ENCODE peak calls at places on chromosomes 4 and X, in four cellular contexts. One of them, this sample, is unnamed.
A peak's percentile ranks its signal among the peaks of the same experiment; 100 is the strongest.

GRCh38 chr4:74474345-74475099 is 29.6 kb downstream of the AREG start:
- DNase-seq in sigmoid colon: no peak
- DNase-seq in tibial nerve: no peak
- DNase-seq in retinal pigment epithelial cell: peak; percentile 12
- DNase-seq in this sample: peak; percentile 52

GRCh38 chr4:14184767-14185166 is 557.2 kb upstream of the BOD1L1 start:
- DNase-seq in retinal pigment epithelial cell: no peak
- DNase-seq in tibial nerve: no peak
- DNase-seq in sigmoid colon: no peak
- DNase-seq in this sample: no peak

GRCh38 chr4:23788460-23788859 is 101.4 kb downstream of the PPARGC1A start:
- DNase-seq in sigmoid colon: no peak
- DNase-seq in retinal pigment epithelial cell: peak; percentile 95
- DNase-seq in tibial nerve: no peak
- DNase-seq in this sample: no peak

GRCh38 chr4:62791386-62791785 is 1591.3 kb downstream of the ADGRL3 start:
- DNase-seq in sigmoid colon: no peak
- DNase-seq in tibial nerve: no peak
- DNase-seq in retinal pigment epithelial cell: no peak
- DNase-seq in this sample: no peak

GRCh38 chr4:135718019-135718418 is 1516.4 kb upstream of the PABPC4L start:
- DNase-seq in sigmoid colon: no peak
- DNase-seq in retinal pigment epithelial cell: peak; percentile 9
- DNase-seq in tibial nerve: no peak
- DNase-seq in this sample: peak; percentile 41

GRCh38 chr4:174324725-174325124 is 41.0 kb downstream of the CEP44 start:
- DNase-seq in sigmoid colon: no peak
- DNase-seq in retinal pigment epithelial cell: no peak
- DNase-seq in tibial nerve: no peak
- DNase-seq in this sample: peak; percentile 61

GRCh38 chr4:6944311-6945051 is 34.9 kb downstream of the TBC1D14 start:
- DNase-seq in tibial nerve: no peak
- DNase-seq in retinal pigment epithelial cell: no peak
- DNase-seq in sigmoid colon: no peak
- DNase-seq in this sample: no peak

GRCh38 chrX:4706961-4707360 is 993.5 kb upstream of the PRKX start:
- DNase-seq in retinal pigment epithelial cell: no peak
- DNase-seq in tibial nerve: no peak
- DNase-seq in sigmoid colon: no peak
- DNase-seq in this sample: no peak

GRCh38 chr4:4861592-4862551 is 2.4 kb downstream of the MSX1 start:
- DNase-seq in retinal pigment epithelial cell: no peak
- DNase-seq in tibial nerve: no peak
- DNase-seq in sigmoid colon: no peak
- DNase-seq in this sample: no peak

GRCh38 chrX:45596190-45596808 is 395.6 kb upstream of the DIPK2B start:
- DNase-seq in tibial nerve: no peak
- DNase-seq in retinal pigment epithelial cell: no peak
- DNase-seq in sigmoid colon: no peak
- DNase-seq in this sample: peak; percentile 45

GRCh38 chrX:34656842-34657780 is at the start of gene TMEM47:
- DNase-seq in sigmoid colon: peak; percentile 86
- DNase-seq in retinal pigment epithelial cell: no peak
- DNase-seq in tibial nerve: peak; percentile 30
- DNase-seq in this sample: peak; percentile 66

GRCh38 chr4:168318266-168318895 is at the start of gene DDX60:
- DNase-seq in tibial nerve: peak; percentile 26
- DNase-seq in sigmoid colon: peak; percentile 85
- DNase-seq in retinal pigment epithelial cell: no peak
- DNase-seq in this sample: peak; percentile 86

GRCh38 chrX:114800719-114801118 is 216.7 kb downstream of the IL13RA2 start:
- DNase-seq in sigmoid colon: no peak
- DNase-seq in retinal pigment epithelial cell: peak; percentile 7
- DNase-seq in tibial nerve: no peak
- DNase-seq in this sample: peak; percentile 78

DNA sequence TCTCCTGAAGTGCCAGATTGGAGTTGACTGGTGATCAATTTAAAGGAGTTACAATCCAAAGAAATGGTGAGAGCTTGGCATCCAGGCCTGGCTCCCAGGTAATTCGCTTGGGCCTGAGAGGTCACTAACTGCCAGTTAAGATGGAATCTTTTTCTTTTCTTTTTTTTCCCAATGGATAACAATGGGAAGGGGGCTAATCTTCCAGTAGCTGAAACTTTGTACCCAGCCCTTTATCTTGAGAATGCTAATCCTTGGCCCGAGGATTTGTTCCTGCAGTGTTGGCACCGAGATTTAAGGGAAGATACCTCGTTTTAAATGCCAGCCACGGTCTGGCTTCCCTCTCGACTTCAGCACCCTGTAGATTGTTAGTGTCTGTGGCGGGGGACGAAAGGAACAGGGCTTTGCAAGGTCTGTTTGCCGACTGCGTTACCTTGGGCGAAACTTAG is 13.4 kb upstream of the PITX2 start:
- DNase-seq in tibial nerve: no peak
- DNase-seq in sigmoid colon: no peak
- DNase-seq in retinal pigment epithelial cell: no peak
- DNase-seq in this sample: no peak
- H3K4me3 ChIP-seq in tibial nerve: peak overlapping the region; percentile 38
- H3K4me3 ChIP-seq in sigmoid colon: peak overlapping the region; percentile 30
- H3K4me3 ChIP-seq in retinal pigment epithelial cell: peak overlapping the region; percentile 46
- H3K4me3 ChIP-seq in this sample: no peak overlapping the region

GRCh38 chr4:77430847-77431246 is 174.8 kb upstream of the CXCL13 start:
- DNase-seq in sigmoid colon: no peak
- DNase-seq in tibial nerve: no peak
- DNase-seq in retinal pigment epithelial cell: no peak
- DNase-seq in this sample: no peak
- TF ChIP-seq CTCF in sigmoid colon: no peak
- TF ChIP-seq CTCF in tibial nerve: no peak
- TF ChIP-seq CTCF in retinal pigment epithelial cell: peak; percentile 16
- TF ChIP-seq CTCF in this sample: no peak

DNA sequence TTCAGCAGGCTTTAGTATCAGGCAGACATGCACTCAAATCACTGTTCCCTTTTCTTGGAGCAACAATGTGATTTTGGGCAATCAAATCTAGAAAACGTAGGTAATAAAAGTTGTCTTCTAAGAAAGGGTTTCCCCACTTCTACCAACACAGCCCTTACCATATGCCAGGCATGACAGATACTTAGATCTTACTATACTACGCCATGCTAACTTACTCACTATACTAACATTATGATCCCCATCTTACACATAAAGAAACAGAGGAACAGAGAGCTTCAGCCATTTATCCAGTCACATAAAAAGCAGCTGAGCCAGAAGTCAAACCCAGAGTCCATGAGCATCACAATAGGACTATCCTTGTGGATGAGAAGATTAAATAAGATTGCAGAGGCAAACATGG is 9.2 kb downstream of the TXK start:
- DNase-seq in retinal pigment epithelial cell: no peak
- DNase-seq in sigmoid colon: no peak
- DNase-seq in tibial nerve: no peak
- DNase-seq in this sample: no peak
- H3K4me3 ChIP-seq in retinal pigment epithelial cell: no peak overlapping the region
- H3K4me3 ChIP-seq in sigmoid colon: no peak overlapping the region
- H3K4me3 ChIP-seq in tibial nerve: no peak overlapping the region
- H3K4me3 ChIP-seq in this sample: no peak overlapping the region

GRCh38 chrX:105210258-105210657 is 10.2 kb downstream of the TEX13A start:
- DNase-seq in retinal pigment epithelial cell: no peak
- DNase-seq in tibial nerve: no peak
- DNase-seq in sigmoid colon: no peak
- DNase-seq in this sample: no peak
- TF ChIP-seq CTCF in retinal pigment epithelial cell: peak; percentile 17
- TF ChIP-seq CTCF in tibial nerve: no peak
- TF ChIP-seq CTCF in sigmoid colon: no peak
- TF ChIP-seq CTCF in this sample: peak; percentile 15

DNA sequence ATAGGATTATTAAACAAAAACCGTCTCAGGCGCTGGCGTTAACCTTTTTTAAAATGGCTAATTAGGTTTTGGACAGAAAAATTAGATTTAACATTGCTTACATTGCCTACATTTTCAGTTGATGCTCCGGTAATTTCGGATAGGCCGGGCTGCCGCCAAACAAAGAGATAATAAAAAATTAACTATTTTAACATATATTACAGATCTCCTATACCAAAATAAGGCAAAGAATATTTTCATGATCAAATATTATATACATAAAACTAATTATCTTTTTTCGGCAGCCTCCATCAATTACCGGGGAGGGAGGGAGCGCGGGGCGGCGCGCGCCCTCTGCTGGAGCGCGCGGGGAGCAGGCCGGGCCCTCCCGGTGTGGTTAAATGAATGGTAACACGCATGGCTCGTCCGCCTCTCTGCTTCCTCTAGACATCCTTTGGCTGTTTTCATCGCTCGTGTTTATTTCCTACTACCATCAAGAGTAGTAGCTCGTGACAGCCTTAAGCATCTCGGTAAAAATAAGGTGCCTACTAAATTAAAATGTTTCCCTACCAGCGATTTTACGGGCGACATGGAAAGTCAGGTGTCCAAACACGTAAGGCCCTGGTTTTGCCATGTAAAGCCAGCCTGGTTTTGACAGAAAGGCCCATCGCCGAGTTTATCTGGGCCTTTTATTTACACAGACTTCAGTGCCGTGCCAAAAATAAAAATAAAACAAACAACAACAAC is 52.4 kb upstream of the TMEM33 start:
- DNase-seq in sigmoid colon: no peak
- DNase-seq in retinal pigment epithelial cell: no peak
- DNase-seq in tibial nerve: no peak
- DNase-seq in this sample: peak; percentile 50
- H3K4me3 ChIP-seq in sigmoid colon: peak overlapping the region; percentile 44
- H3K4me3 ChIP-seq in retinal pigment epithelial cell: peak overlapping the region; percentile 19
- H3K4me3 ChIP-seq in tibial nerve: peak overlapping the region; percentile 50
- H3K4me3 ChIP-seq in this sample: no peak overlapping the region

DNA sequence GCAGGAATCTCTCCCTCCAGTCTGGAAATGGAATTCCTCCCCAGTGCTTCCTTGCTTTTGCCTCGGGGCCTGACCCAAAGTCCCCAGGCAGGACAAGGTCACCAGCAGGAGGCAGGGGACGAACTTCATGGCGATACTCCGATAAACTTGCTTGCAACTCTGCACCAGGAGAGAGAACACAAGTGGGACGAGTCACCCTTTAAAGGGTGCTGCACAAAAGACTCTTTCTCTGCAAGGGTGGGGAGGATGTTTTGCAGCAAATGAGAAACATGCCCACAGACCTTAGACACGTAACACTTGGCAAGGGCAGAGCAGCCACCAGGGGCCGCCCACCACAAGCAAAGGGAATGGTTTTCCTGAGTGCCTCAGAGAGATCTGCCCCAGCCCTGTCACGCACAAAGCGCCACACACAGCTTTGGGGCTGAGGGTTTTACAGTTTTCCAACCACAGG is at the start of gene FGFBP2:
- DNase-seq in sigmoid colon: peak; percentile 71
- DNase-seq in retinal pigment epithelial cell: no peak
- DNase-seq in tibial nerve: peak; percentile 53
- DNase-seq in this sample: peak; percentile 74
- TF ChIP-seq CTCF in sigmoid colon: peak; percentile 31
- TF ChIP-seq CTCF in retinal pigment epithelial cell: peak; percentile 80
- TF ChIP-seq CTCF in tibial nerve: no peak
- TF ChIP-seq CTCF in this sample: peak; percentile 82

GRCh38 chrX:135099493-135099783 is 20.9 kb downstream of the ETDB start:
- DNase-seq in retinal pigment epithelial cell: no peak
- DNase-seq in tibial nerve: no peak
- DNase-seq in sigmoid colon: no peak
- DNase-seq in this sample: no peak
- H3K4me3 ChIP-seq in retinal pigment epithelial cell: no peak overlapping the region
- H3K4me3 ChIP-seq in tibial nerve: peak overlapping the region; percentile 83
- H3K4me3 ChIP-seq in sigmoid colon: no peak overlapping the region
- H3K4me3 ChIP-seq in this sample: no peak overlapping the region

DNA sequence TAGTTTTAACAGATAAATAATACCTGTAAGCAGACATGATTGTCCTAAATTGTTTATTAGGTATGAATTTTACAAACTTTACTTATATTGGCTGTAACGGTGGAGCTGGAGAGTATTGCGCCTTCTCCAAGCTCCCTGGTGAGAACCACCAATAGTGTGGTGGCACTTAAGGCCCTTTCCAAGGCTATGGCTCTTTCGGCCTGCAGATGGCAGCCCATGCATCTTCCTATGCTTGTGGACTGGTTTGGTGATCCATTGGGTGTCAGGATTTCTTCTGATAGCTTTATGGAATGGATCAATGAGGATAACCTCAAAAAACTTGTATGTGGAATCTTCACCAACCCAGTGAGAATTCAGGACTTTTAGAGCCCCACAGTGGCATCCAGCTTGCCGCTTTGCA is 7.8 kb downstream of the LARP1B start:
- DNase-seq in retinal pigment epithelial cell: no peak
- DNase-seq in tibial nerve: no peak
- DNase-seq in sigmoid colon: no peak
- DNase-seq in this sample: peak; percentile 74
- TF ChIP-seq CTCF in retinal pigment epithelial cell: peak; percentile 44
- TF ChIP-seq CTCF in tibial nerve: no peak
- TF ChIP-seq CTCF in sigmoid colon: no peak
- TF ChIP-seq CTCF in this sample: peak; percentile 74

This sample was measured in choroid plexus epithelial cell.